ENCODE peak calls at places on chromosomes 16 and 17, in ten cellular contexts. O is A549, E is cardiac muscle cell, B is fibroblast of lung, I is mammary epithelial cell, U is stomach, J is right lobe of liver, F is K562, V is HepG2, K is kidney. L is an unnamed sample. For H3K9me3, the result is how much of the 10 kb centered on the place peaks cover.

GRCh38 chr17:17837966-17838962 is 1.5 kb upstream of the SREBF1 start:
- DNase-seq in O (peak), E (peak), B (peak), I (peak), U (no peak), J (peak), F (peak), V (peak), K (peak), L (peak)

GRCh38 chr17:72119963-72120877 is 600 bp upstream of the SOX9 start:
- DNase-seq in O (peak), E (peak), B (peak), I (peak), U (peak), J (peak), F (no peak), V (peak), K (peak), L (peak)

GRCh38 chr17:65324977-65325376 is 187.8 kb downstream of the RGS9 start:
- DNase-seq in O (no peak), E (peak), B (no peak), I (no peak), U (no peak), J (no peak), F (no peak), V (no peak), K (no peak), L (no peak)

GRCh38 chr17:48500435-48501426 is 30.1 kb downstream of the HOXB1 start:
- DNase-seq in O (no peak), E (peak), B (peak), I (no peak), U (no peak), J (no peak), F (peak), V (no peak), K (no peak), L (peak)

GRCh38 chr16:87062569-87063442 is 254.4 kb downstream of the C16orf95 start:
- DNase-seq in O (peak), E (peak), B (peak), I (peak), U (peak), J (no peak), F (peak), V (peak), K (peak), L (peak)

GRCh38 chr17:31802502-31802901 is 56.5 kb downstream of the COPRS start:
- DNase-seq in O (no peak), E (no peak), B (no peak), I (no peak), U (no peak), J (no peak), F (peak), V (no peak), K (no peak), L (peak)

GRCh38 chr17:6532441-6532885 is 23.9 kb downstream of the PITPNM3 start:
- DNase-seq in O (no peak), E (no peak), B (no peak), I (no peak), U (no peak), J (no peak), F (no peak), V (no peak), K (no peak), L (no peak)

GRCh38 chr16:66824006-66824405 is 6.8 kb downstream of the NAE1 start:
- DNase-seq in O (no peak), E (no peak), B (peak), I (peak), U (no peak), J (no peak), F (no peak), V (no peak), K (no peak), L (no peak)

GRCh38 chr16:81784042-81784785 is 5.1 kb downstream of the PLCG2 start:
- DNase-seq in O (no peak), E (no peak), B (no peak), I (no peak), U (no peak), J (no peak), F (no peak), V (no peak), K (no peak), L (no peak)

GRCh38 chr16:56645838-56646237 is 5.8 kb upstream of the MT1B start:
- DNase-seq in O (no peak), E (no peak), B (no peak), I (no peak), U (no peak), J (no peak), F (no peak), V (no peak), K (no peak), L (no peak)

GRCh38 chr16:50526796-50527195 is 21.4 kb upstream of the NKD1 start:
- DNase-seq in O (no peak), E (no peak), B (no peak), I (no peak), U (no peak), J (no peak), F (no peak), V (no peak), K (no peak), L (no peak)

GRCh38 chr16:53457670-53458069 is 23.4 kb downstream of the RBL2 start:
- DNase-seq in O (no peak), E (no peak), B (no peak), I (peak), U (no peak), J (no peak), F (no peak), V (no peak), K (no peak), L (peak)

GRCh38 chr17:63675231-63675606 is 24.7 kb downstream of the LIMD2 start:
- DNase-seq in O (no peak), E (peak), B (no peak), I (no peak), U (no peak), J (no peak), F (peak), V (no peak), K (no peak), L (peak)

GRCh38 chr17:20266806-20267458 is 200.4 kb downstream of the LGALS9B start:
- DNase-seq in O (no peak), E (peak), B (peak), I (peak), U (no peak), J (no peak), F (peak), V (no peak), K (no peak), L (no peak)

GRCh38 chr16:11781773-11782172 is 15.3 kb downstream of the ZC3H7A start:
- DNase-seq in O (no peak), E (no peak), B (peak), I (peak), U (no peak), J (no peak), F (no peak), V (no peak), K (no peak), L (no peak)

GRCh38 chr16:55476625-55477533 is 2.1 kb upstream of the MMP2 start:
- DNase-seq in O (no peak), E (no peak), B (no peak), I (no peak), U (no peak), J (no peak), F (no peak), V (no peak), K (no peak), L (no peak)

GRCh38 chr16:35409503-35409902 is 1950.1 kb downstream of the TP53TG3F start:
- DNase-seq in O (no peak), E (no peak), B (no peak), I (no peak), U (no peak), J (no peak), F (no peak), V (no peak), K (no peak), L (no peak)

GRCh38 chr16:35410438-35410837 is 1951.0 kb downstream of the TP53TG3F start:
- DNase-seq in O (no peak), E (no peak), B (no peak), I (no peak), U (no peak), J (no peak), F (no peak), V (no peak), K (no peak), L (no peak)

GRCh38 chr16:35414563-35414962 is 1955.2 kb downstream of the TP53TG3F start:
- DNase-seq in O (no peak), E (no peak), B (no peak), I (no peak), U (no peak), J (no peak), F (no peak), V (no peak), K (no peak), L (no peak)

GRCh38 chr16:35414139-35414538 is 1954.7 kb downstream of the TP53TG3F start:
- DNase-seq in O (no peak), E (no peak), B (no peak), I (no peak), U (no peak), J (no peak), F (no peak), V (no peak), K (no peak), L (no peak)

GRCh38 chr16:35411156-35411555 is 1951.7 kb downstream of the TP53TG3F start:
- DNase-seq in O (no peak), E (no peak), B (no peak), I (no peak), U (no peak), J (no peak), F (no peak), V (no peak), K (no peak), L (no peak)
- H3K9me3 ChIP-seq in O (under half), E (under half), B (under half), I (under half), U (under half), J (under half), F (under half), V (half or more), K (under half), L (half or more)

GRCh38 chr17:76585649-76586593 is at the start of gene ST6GALNAC2:
- DNase-seq in O (peak), E (no peak), B (peak), I (peak), U (peak), J (peak), F (no peak), V (peak), K (peak), L (peak)
- H3K4me3 ChIP-seq in O (peak), E (peak), B (peak), I (peak), U (peak), J (peak), F (peak), V (peak), K (peak), L (peak)

GRCh38 chr17:22463110-22463850 is 771.0 kb downstream of the KCNJ18 start:
- DNase-seq in O (no peak), E (no peak), B (no peak), I (no peak), U (no peak), J (no peak), F (peak), V (no peak), K (no peak), L (no peak)
- H3K9me3 ChIP-seq in O (under half), E (under half), B (under half), I (under half), U (under half), J (under half), F (under half), V (under half), K (under half), L (half or more)

DNA sequence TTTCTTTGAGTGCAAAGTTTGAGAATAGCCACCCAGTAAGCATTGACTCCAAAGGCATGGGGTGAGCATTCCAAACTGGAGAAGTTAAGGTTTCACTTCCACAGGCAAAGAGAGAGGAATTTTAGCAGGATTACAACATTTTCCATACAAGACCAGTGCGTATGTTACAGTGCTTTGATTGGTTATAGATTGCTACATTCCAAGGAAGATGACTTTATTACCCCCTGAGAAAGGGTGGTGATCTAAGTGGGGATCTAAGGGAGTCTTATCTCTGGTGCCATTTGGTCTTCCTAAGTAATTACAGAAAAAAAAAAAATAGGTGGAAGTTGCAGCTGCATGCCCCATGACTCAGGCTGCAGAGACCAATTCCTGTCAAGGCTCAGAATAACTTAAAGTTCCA is 11.3 kb downstream of the SLC46A1 start:
- DNase-seq in O (no peak), E (peak), B (peak), I (no peak), U (no peak), J (no peak), F (peak), V (no peak), K (no peak), L (no peak)
- H3K4me3 ChIP-seq in O (no peak), E (no peak), B (no peak), I (no peak), U (no peak), J (no peak), F (no peak), V (no peak), K (no peak), L (no peak)

DNA sequence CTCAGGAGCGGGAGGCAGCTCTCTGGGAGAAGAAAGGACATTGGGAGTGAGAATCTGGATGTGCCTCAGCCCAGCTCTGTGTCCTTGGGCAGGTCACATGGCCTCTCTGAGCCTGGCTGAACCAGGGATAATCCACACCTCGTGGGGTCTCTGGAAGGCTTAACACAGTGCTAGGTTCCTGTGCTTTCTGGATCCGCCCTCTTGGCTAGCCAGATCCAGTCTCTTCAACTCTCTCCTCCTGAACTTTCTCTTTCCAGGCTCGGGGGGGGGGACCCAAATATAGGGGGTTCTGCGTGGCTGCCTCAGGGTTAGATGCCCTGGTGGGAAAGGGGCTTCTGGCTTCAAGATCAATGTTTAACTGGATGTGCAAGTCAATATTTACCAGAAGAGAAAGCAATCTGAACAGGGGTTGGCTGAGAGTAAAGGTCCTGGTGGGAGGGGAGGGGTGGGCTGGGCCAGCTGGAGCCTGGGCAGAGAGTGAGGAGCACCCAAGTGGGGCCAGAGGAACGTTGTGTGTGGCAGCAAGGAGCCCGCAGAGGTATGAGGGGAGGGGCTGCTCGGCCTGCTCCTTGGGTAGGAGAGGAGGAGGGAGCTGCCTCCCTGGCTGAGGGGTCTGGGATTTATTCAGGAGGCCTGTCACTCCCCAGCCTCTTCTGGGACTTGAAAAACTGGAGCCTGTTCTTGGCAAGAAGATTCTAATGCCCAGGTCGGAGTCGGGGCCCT is at the start of gene SERPINF2:
- DNase-seq in O (no peak), E (no peak), B (no peak), I (no peak), U (no peak), J (peak), F (no peak), V (peak), K (no peak), L (no peak)
- H3K9me3 ChIP-seq in O (under half), E (under half), B (under half), I (under half), U (under half), J (under half), F (under half), V (under half), K (under half), L (under half)

L was measured in mucosa of descending colon.